ENCODE peak calls at places on chromosomes 12 and 14, in eight cellular contexts. One of them, this sample, is unnamed.

GRCh38 chr12:52634266-52635056 is 16.1 kb upstream of the KRT73 start:
- DNase-seq in transverse colon: no peak
- DNase-seq in lower lobe of right lung: no peak
- DNase-seq in psoas muscle: peak
- DNase-seq in mesothelial cell of epicardium: no peak
- DNase-seq in GM13976: no peak
- DNase-seq in cardiac muscle cell: no peak
- DNase-seq in GM13977: no peak
- DNase-seq in this sample: no peak

GRCh38 chr14:97107070-97107469 is 309.9 kb downstream of the VRK1 start:
- DNase-seq in transverse colon: no peak
- DNase-seq in lower lobe of right lung: no peak
- DNase-seq in psoas muscle: no peak
- DNase-seq in mesothelial cell of epicardium: no peak
- DNase-seq in GM13976: no peak
- DNase-seq in cardiac muscle cell: no peak
- DNase-seq in GM13977: no peak
- DNase-seq in this sample: no peak

GRCh38 chr14:93034671-93034994 is 81.1 kb downstream of the ITPK1 start:
- DNase-seq in transverse colon: no peak
- DNase-seq in lower lobe of right lung: no peak
- DNase-seq in psoas muscle: no peak
- DNase-seq in mesothelial cell of epicardium: no peak
- DNase-seq in GM13976: no peak
- DNase-seq in cardiac muscle cell: no peak
- DNase-seq in GM13977: no peak
- DNase-seq in this sample: no peak

GRCh38 chr14:54325766-54326165 is 71.0 kb upstream of the CDKN3 start:
- DNase-seq in transverse colon: no peak
- DNase-seq in lower lobe of right lung: no peak
- DNase-seq in psoas muscle: no peak
- DNase-seq in mesothelial cell of epicardium: no peak
- DNase-seq in GM13976: no peak
- DNase-seq in cardiac muscle cell: no peak
- DNase-seq in GM13977: no peak
- DNase-seq in this sample: no peak

GRCh38 chr14:59333668-59334067 is 131.5 kb downstream of the GPR135 start:
- DNase-seq in transverse colon: no peak
- DNase-seq in lower lobe of right lung: no peak
- DNase-seq in psoas muscle: no peak
- DNase-seq in mesothelial cell of epicardium: no peak
- DNase-seq in GM13976: no peak
- DNase-seq in cardiac muscle cell: peak
- DNase-seq in GM13977: no peak
- DNase-seq in this sample: no peak

GRCh38 chr12:12764824-12765223 is 20.6 kb upstream of the APOLD1 start:
- DNase-seq in transverse colon: no peak
- DNase-seq in lower lobe of right lung: no peak
- DNase-seq in psoas muscle: no peak
- DNase-seq in mesothelial cell of epicardium: no peak
- DNase-seq in GM13976: no peak
- DNase-seq in cardiac muscle cell: no peak
- DNase-seq in GM13977: no peak
- DNase-seq in this sample: no peak

GRCh38 chr12:60059180-60059579 is 463.4 kb downstream of the SLC16A7 start:
- DNase-seq in transverse colon: no peak
- DNase-seq in lower lobe of right lung: no peak
- DNase-seq in psoas muscle: no peak
- DNase-seq in mesothelial cell of epicardium: no peak
- DNase-seq in GM13976: no peak
- DNase-seq in cardiac muscle cell: no peak
- DNase-seq in GM13977: no peak
- DNase-seq in this sample: no peak

GRCh38 chr12:94982456-94982855 is 21.0 kb downstream of the NDUFA12 start:
- DNase-seq in transverse colon: no peak
- DNase-seq in lower lobe of right lung: no peak
- DNase-seq in psoas muscle: no peak
- DNase-seq in mesothelial cell of epicardium: no peak
- DNase-seq in GM13976: no peak
- DNase-seq in cardiac muscle cell: no peak
- DNase-seq in GM13977: no peak
- DNase-seq in this sample: no peak

GRCh38 chr14:63717704-63718103 is 10.2 kb downstream of the SGPP1 start:
- DNase-seq in transverse colon: no peak
- DNase-seq in lower lobe of right lung: no peak
- DNase-seq in psoas muscle: no peak
- DNase-seq in mesothelial cell of epicardium: no peak
- DNase-seq in GM13976: no peak
- DNase-seq in cardiac muscle cell: peak
- DNase-seq in GM13977: no peak
- DNase-seq in this sample: no peak

GRCh38 chr14:74886001-74886400 is 4.3 kb downstream of the DLST start:
- DNase-seq in transverse colon: no peak
- DNase-seq in lower lobe of right lung: no peak
- DNase-seq in psoas muscle: no peak
- DNase-seq in mesothelial cell of epicardium: no peak
- DNase-seq in GM13976: no peak
- DNase-seq in cardiac muscle cell: peak
- DNase-seq in GM13977: no peak
- DNase-seq in this sample: no peak

GRCh38 chr14:71646518-71646917 is 285.7 kb upstream of the RGS6 start:
- DNase-seq in transverse colon: no peak
- DNase-seq in lower lobe of right lung: no peak
- DNase-seq in psoas muscle: no peak
- DNase-seq in mesothelial cell of epicardium: no peak
- DNase-seq in GM13976: no peak
- DNase-seq in cardiac muscle cell: no peak
- DNase-seq in GM13977: no peak
- DNase-seq in this sample: no peak

DNA sequence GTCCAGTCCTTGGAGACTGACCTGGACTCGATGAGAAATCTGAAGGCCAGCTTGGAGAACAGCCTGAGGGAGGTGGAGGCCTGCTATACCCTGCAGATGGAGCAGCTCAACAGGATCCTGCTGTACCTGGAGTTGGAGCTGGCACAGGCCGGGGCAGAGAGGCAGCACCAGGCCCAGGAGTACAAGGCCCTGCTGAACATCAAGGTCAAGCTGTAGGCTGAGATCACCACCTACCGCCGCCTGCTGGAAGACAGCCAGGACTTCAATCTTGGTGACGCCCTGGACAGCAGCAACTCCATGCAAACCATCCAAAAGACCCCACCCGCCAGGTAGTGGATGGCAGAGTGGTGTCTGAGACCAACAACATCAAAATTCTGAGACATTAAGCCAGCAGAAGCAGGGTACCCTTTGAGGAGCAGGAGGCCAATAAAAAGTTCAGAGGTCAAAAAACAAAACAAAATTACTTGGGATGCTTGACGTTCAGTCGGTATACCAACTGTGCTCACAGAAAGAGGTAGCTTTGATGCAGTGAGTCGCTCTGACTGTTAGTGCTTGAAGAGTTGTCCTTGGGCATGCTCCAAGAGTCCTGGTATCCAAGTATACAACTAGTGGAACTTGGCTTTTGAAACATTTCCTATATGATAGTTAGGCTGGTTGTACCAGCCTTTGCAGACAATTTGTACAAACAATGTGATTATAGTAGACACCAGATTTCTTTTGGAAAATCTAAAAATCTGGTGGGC is 4.8 kb downstream of the MED6 start:
- DNase-seq in transverse colon: no peak
- DNase-seq in lower lobe of right lung: no peak
- DNase-seq in psoas muscle: no peak
- DNase-seq in mesothelial cell of epicardium: no peak
- DNase-seq in GM13976: no peak
- DNase-seq in cardiac muscle cell: no peak
- DNase-seq in GM13977: no peak
- DNase-seq in this sample: no peak
- TF ChIP-seq CTCF in transverse colon: no peak
- TF ChIP-seq CTCF in lower lobe of right lung: no peak
- TF ChIP-seq CTCF in psoas muscle: no peak
- TF ChIP-seq CTCF in mesothelial cell of epicardium: no peak
- TF ChIP-seq CTCF in GM13976: no peak
- TF ChIP-seq CTCF in cardiac muscle cell: no peak
- TF ChIP-seq CTCF in GM13977: no peak
- TF ChIP-seq CTCF in this sample: no peak

GRCh38 chr14:21933681-21934080 is 260.1 kb upstream of the OR4E1 start:
- DNase-seq in transverse colon: no peak
- DNase-seq in lower lobe of right lung: no peak
- DNase-seq in psoas muscle: no peak
- DNase-seq in mesothelial cell of epicardium: no peak
- DNase-seq in GM13976: no peak
- DNase-seq in cardiac muscle cell: no peak
- DNase-seq in GM13977: no peak
- DNase-seq in this sample: no peak
- TF ChIP-seq CTCF in transverse colon: peak
- TF ChIP-seq CTCF in lower lobe of right lung: peak
- TF ChIP-seq CTCF in psoas muscle: no peak
- TF ChIP-seq CTCF in mesothelial cell of epicardium: peak
- TF ChIP-seq CTCF in GM13976: no peak
- TF ChIP-seq CTCF in cardiac muscle cell: peak
- TF ChIP-seq CTCF in GM13977: no peak
- TF ChIP-seq CTCF in this sample: no peak

GRCh38 chr12:116710367-116710766 is 27.5 kb downstream of the SPRING1 start:
- DNase-seq in transverse colon: no peak
- DNase-seq in lower lobe of right lung: no peak
- DNase-seq in psoas muscle: no peak
- DNase-seq in mesothelial cell of epicardium: no peak
- DNase-seq in GM13976: no peak
- DNase-seq in cardiac muscle cell: no peak
- DNase-seq in GM13977: no peak
- DNase-seq in this sample: no peak

GRCh38 chr12:116707751-116708150 is 30.1 kb downstream of the SPRING1 start:
- DNase-seq in transverse colon: no peak
- DNase-seq in lower lobe of right lung: no peak
- DNase-seq in psoas muscle: no peak
- DNase-seq in mesothelial cell of epicardium: no peak
- DNase-seq in GM13976: no peak
- DNase-seq in cardiac muscle cell: no peak
- DNase-seq in GM13977: no peak
- DNase-seq in this sample: no peak

GRCh38 chr12:116712458-116713303 is 25.2 kb downstream of the SPRING1 start:
- DNase-seq in transverse colon: no peak
- DNase-seq in lower lobe of right lung: no peak
- DNase-seq in psoas muscle: no peak
- DNase-seq in mesothelial cell of epicardium: no peak
- DNase-seq in GM13976: no peak
- DNase-seq in cardiac muscle cell: no peak
- DNase-seq in GM13977: no peak
- DNase-seq in this sample: no peak

GRCh38 chr12:116713529-116713928 is 24.3 kb downstream of the SPRING1 start:
- DNase-seq in transverse colon: no peak
- DNase-seq in lower lobe of right lung: no peak
- DNase-seq in psoas muscle: no peak
- DNase-seq in mesothelial cell of epicardium: no peak
- DNase-seq in GM13976: no peak
- DNase-seq in cardiac muscle cell: no peak
- DNase-seq in GM13977: no peak
- DNase-seq in this sample: no peak

DNA sequence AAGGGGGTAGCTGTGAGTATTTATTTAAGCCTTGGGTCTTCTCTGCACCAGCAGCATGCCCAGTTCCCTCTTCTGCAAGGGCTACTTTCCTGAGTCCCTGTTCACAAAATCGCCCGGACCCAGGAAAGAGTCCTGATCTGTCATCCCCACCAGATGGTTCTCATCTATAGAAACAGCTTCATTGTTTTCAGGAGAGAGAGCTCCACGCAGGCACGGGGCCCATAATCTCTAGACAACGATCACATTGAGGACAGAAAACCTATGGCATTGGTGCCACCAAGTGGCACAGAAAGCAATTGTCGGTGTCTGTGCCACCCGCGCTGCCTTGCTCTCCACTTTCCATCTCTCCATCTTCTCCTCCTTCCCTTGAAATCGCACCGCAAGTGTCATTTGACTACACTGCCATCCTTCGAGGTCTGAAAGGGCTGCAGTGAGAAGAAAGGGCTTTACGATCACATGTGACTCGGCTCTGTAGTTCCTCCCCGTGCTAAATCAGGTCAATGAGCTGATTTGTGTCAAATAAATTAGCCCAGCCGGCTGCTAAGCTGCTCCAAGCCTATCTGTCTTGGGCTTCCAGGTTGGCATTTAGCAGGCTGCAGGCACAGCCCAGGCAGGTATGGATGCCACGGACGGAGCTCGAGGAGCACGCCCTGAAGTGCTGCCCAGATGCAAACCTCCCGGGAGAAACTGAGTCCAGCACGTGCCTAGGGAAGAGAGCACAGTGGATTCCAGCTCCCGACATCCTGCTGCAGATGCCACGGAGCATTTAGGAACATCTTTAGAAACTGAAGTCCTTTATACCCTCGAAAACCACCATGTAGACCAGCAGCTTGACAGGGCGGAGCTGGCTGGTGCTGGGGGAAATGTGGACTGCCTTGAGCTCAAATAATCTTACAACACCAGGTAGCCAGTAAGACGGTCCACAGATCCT is 28.8 kb downstream of the SPRING1 start:
- DNase-seq in transverse colon: peak
- DNase-seq in lower lobe of right lung: no peak
- DNase-seq in psoas muscle: peak
- DNase-seq in mesothelial cell of epicardium: no peak
- DNase-seq in GM13976: peak
- DNase-seq in cardiac muscle cell: peak
- DNase-seq in GM13977: peak
- DNase-seq in this sample: peak
- TF ChIP-seq CTCF in transverse colon: peak
- TF ChIP-seq CTCF in lower lobe of right lung: peak
- TF ChIP-seq CTCF in psoas muscle: peak
- TF ChIP-seq CTCF in mesothelial cell of epicardium: peak
- TF ChIP-seq CTCF in GM13976: peak
- TF ChIP-seq CTCF in cardiac muscle cell: peak
- TF ChIP-seq CTCF in GM13977: peak
- TF ChIP-seq CTCF in this sample: peak

GRCh38 chr12:106204312-106204711 is 43.5 kb downstream of the CKAP4 start:
- DNase-seq in transverse colon: no peak
- DNase-seq in lower lobe of right lung: no peak
- DNase-seq in psoas muscle: no peak
- DNase-seq in mesothelial cell of epicardium: no peak
- DNase-seq in GM13976: no peak
- DNase-seq in cardiac muscle cell: no peak
- DNase-seq in GM13977: no peak
- DNase-seq in this sample: no peak

DNA sequence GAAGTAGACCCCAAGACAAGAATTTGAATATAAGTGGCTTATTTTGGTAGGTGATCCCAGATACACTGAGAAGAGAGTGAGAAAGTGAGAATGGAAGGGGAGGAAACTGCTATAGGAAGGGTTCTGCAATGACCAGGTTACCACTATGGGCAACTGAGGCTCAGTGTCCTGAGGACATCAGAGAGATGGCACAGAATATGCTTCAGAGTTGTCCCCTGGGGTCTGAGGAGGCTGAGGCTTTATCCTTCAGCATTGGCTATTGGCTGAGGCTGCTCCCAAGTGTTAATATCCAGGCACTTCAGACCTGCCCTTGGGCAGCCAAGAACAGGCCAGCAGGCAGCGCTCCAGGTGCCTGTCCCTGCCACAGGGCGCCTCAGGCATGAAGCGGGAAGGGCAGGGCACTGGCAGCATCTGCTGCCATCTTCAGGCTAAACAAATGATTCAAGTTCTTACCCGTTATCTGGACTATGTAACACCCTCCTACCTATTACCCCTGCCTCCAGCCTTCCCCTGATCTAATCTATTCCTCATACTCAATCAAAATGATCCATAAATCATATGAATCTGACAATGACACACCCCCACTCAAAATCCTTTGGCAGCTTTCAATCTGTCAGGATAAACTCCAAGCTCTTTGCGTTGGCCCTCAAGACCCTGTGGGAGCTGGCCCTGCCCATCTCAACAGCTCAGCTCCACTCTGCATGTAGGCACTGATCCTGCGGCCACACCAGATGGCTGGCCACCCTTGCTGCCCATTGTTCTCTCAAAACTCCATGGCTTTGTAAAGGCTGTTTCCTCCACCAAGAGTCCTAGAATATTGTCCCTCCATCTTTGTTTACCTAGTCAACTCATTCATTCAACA is 42.4 kb downstream of the CKAP4 start:
- DNase-seq in transverse colon: no peak
- DNase-seq in lower lobe of right lung: no peak
- DNase-seq in psoas muscle: peak
- DNase-seq in mesothelial cell of epicardium: no peak
- DNase-seq in GM13976: no peak
- DNase-seq in cardiac muscle cell: no peak
- DNase-seq in GM13977: no peak
- DNase-seq in this sample: no peak
- TF ChIP-seq CTCF in transverse colon: peak
- TF ChIP-seq CTCF in lower lobe of right lung: no peak
- TF ChIP-seq CTCF in psoas muscle: peak
- TF ChIP-seq CTCF in mesothelial cell of epicardium: no peak
- TF ChIP-seq CTCF in GM13976: no peak
- TF ChIP-seq CTCF in cardiac muscle cell: no peak
- TF ChIP-seq CTCF in GM13977: no peak
- TF ChIP-seq CTCF in this sample: no peak

This sample was measured in GM20000.